ENCODE peak calls at places on chromosomes 5 and 9, in eight cellular contexts. Y, J, Q, E, Z, U, L and N are unnamed samples.

GRCh38 chr5:95823738-95824609 is 1.4 kb upstream of the GLRX start:
- DNase-seq in J (no peak), E (peak), Z (peak), Q (peak), Y (peak), L (peak), U (peak), N (peak)

GRCh38 chr9:1222511-1222910 is 172.4 kb downstream of the DMRT2 start:
- DNase-seq in Y (no peak), J (no peak), E (no peak), Q (no peak), Z (no peak), U (no peak), L (no peak), N (no peak)

GRCh38 chr9:6049798-6050197 is 34.4 kb upstream of the RANBP6 start:
- DNase-seq in Q (no peak), E (peak), J (no peak), Z (no peak), L (no peak), U (peak), Y (no peak), N (peak)

GRCh38 chr5:133552925-133553525 is 59.3 kb downstream of the FSTL4 start:
- DNase-seq in Y (peak), Z (no peak), J (peak), L (peak), U (peak), E (peak), Q (peak), N (peak)

GRCh38 chr9:27125030-27125429 is 16.0 kb downstream of the TEK start:
- DNase-seq in Z (peak), U (no peak), L (no peak), J (no peak), Y (peak), E (no peak), Q (peak), N (no peak)

GRCh38 chr5:2903451-2904395 is 152.2 kb upstream of the IRX2 start:
- DNase-seq in J (no peak), Z (no peak), U (no peak), Q (no peak), E (no peak), Y (no peak), L (no peak), N (no peak)

GRCh38 chr5:114038756-114039155 is 323.1 kb upstream of the KCNN2 start:
- DNase-seq in Z (no peak), U (no peak), Q (no peak), E (no peak), L (no peak), J (no peak), Y (no peak), N (no peak)

GRCh38 chr5:78361226-78361993 is 993 bp downstream of the SCAMP1 start:
- DNase-seq in Z (no peak), E (no peak), J (peak), Y (no peak), U (peak), Q (peak), L (no peak), N (no peak)

GRCh38 chr9:89690334-89690912 is 85.6 kb downstream of the GADD45G start:
- DNase-seq in J (peak), Z (no peak), Y (no peak), L (no peak), U (no peak), E (peak), Q (no peak), N (no peak)

GRCh38 chr9:99259231-99259918 is 37.3 kb downstream of the SEC61B start:
- DNase-seq in L (peak), J (no peak), U (peak), Y (no peak), E (no peak), Q (no peak), Z (no peak), N (no peak)

GRCh38 chr5:74638776-74639537 is 1.6 kb downstream of the ENC1 start:
- DNase-seq in Z (no peak), E (peak), L (no peak), J (no peak), Q (peak), U (no peak), Y (no peak), N (no peak)

GRCh38 chr5:142548739-142549275 is 137.1 kb downstream of the FGF1 start:
- DNase-seq in U (peak), Q (peak), J (peak), Z (peak), L (no peak), E (peak), Y (peak), N (peak)

GRCh38 chr9:135137398-135137832 is 49.9 kb downstream of the OLFM1 start:
- DNase-seq in U (peak), L (no peak), Y (no peak), E (no peak), Q (peak), Z (no peak), J (no peak), N (no peak)

GRCh38 chr5:113052041-113052795 is 75.6 kb downstream of the DCP2 start:
- DNase-seq in Y (no peak), Z (no peak), J (no peak), E (no peak), U (no peak), L (no peak), Q (no peak), N (no peak)

GRCh38 chr5:141420855-141421488 is at the start of gene PCDHGA11:
- DNase-seq in Z (no peak), Y (no peak), E (no peak), U (peak), L (no peak), Q (no peak), J (peak), N (peak)

GRCh38 chr5:75034137-75034739 is 18.1 kb downstream of the GCNT4 start:
- DNase-seq in L (peak), Z (no peak), U (no peak), J (no peak), E (no peak), Q (no peak), Y (no peak), N (no peak)

GRCh38 chr9:131678499-131679111 is 61.3 kb downstream of the RAPGEF1 start:
- DNase-seq in U (peak), Y (peak), E (peak), L (no peak), J (peak), Q (peak), Z (peak), N (peak)

GRCh38 chr9:35904966-35905781 is 828 bp upstream of the HRCT1 start:
- DNase-seq in L (no peak), Q (no peak), Y (no peak), E (no peak), Z (no peak), U (no peak), J (no peak), N (no peak)

GRCh38 chr5:143913008-143913752 is 101.2 kb downstream of the HMHB1 start:
- DNase-seq in E (no peak), L (no peak), Z (peak), U (no peak), Y (no peak), J (no peak), Q (no peak), N (no peak)

GRCh38 chr9:124040935-124041816 is 29.6 kb downstream of the LHX2 start:
- DNase-seq in J (no peak), Z (no peak), L (peak), Q (no peak), U (peak), Y (no peak), E (peak), N (no peak)

GRCh38 chr9:89887286-89887685 is 282.5 kb downstream of the GADD45G start:
- DNase-seq in Y (no peak), E (no peak), Q (no peak), J (no peak), Z (no peak), U (no peak), L (no peak), N (no peak)

GRCh38 chr5:100900142-100900795 is 2.8 kb downstream of the ST8SIA4 start:
- DNase-seq in Z (no peak), Q (peak), J (peak), U (peak), Y (no peak), L (no peak), E (no peak), N (peak)

GRCh38 chr9:109914280-109915027 is 134.5 kb downstream of the PALM2AKAP2 start:
- DNase-seq in J (no peak), Y (peak), Z (peak), U (no peak), Q (peak), E (peak), L (no peak), N (no peak)

GRCh38 chr9:98254236-98255063 is 999 bp downstream of the TBC1D2 start:
- DNase-seq in U (no peak), Q (no peak), J (no peak), E (no peak), Y (no peak), L (no peak), Z (no peak), N (no peak)

GRCh38 chr5:150529147-150529546 is 21.2 kb downstream of the NDST1 start:
- DNase-seq in Z (no peak), Y (no peak), L (no peak), U (no peak), Q (no peak), E (no peak), J (no peak), N (no peak)

GRCh38 chr5:133675376-133676154 is 63.2 kb upstream of the FSTL4 start:
- DNase-seq in U (peak), Y (no peak), E (no peak), Q (no peak), Z (no peak), J (no peak), L (no peak), N (no peak)

GRCh38 chr5:956941-957729 is 51.5 kb upstream of the NKD2 start:
- DNase-seq in E (peak), J (peak), Q (peak), Z (peak), L (peak), Y (peak), U (peak), N (no peak)

GRCh38 chr9:34374905-34375552 is 1.7 kb downstream of the MYORG start:
- DNase-seq in Y (no peak), U (peak), J (no peak), Z (no peak), L (no peak), Q (peak), E (no peak), N (no peak)

GRCh38 chr5:149581931-149582768 is 852 bp downstream of the ARHGEF37 start:
- DNase-seq in Y (no peak), L (no peak), Q (peak), U (peak), E (no peak), Z (no peak), J (peak), N (no peak)

GRCh38 chr5:59179704-59180103 is 596.8 kb downstream of the RAB3C start:
- DNase-seq in L (no peak), Y (no peak), Q (no peak), J (no peak), E (no peak), U (no peak), Z (no peak), N (no peak)

GRCh38 chr5:150301170-150301505 is 1.6 kb downstream of the ARSI start:
- DNase-seq in L (no peak), Y (no peak), Z (no peak), J (no peak), Q (no peak), E (no peak), U (no peak), N (no peak)

GRCh38 chr5:143479394-143479793 is 75.9 kb upstream of the NR3C1 start:
- DNase-seq in E (no peak), Z (no peak), U (no peak), Y (no peak), L (no peak), Q (no peak), J (no peak), N (no peak)

GRCh38 chr9:3863114-3863528 is 337.3 kb upstream of the RFX3 start:
- DNase-seq in J (peak), Y (peak), L (no peak), E (no peak), Q (peak), U (no peak), Z (peak), N (no peak)

GRCh38 chr5:76404694-76405306 is 1.7 kb downstream of the IQGAP2 start:
- DNase-seq in U (no peak), J (no peak), Y (no peak), Z (no peak), E (no peak), L (no peak), Q (no peak), N (peak)

GRCh38 chr9:129225815-129226214 is 47.8 kb upstream of the IER5L start:
- DNase-seq in J (peak), U (peak), Z (peak), Y (no peak), E (no peak), L (peak), Q (peak), N (peak)

GRCh38 chr5:60403343-60404006 is 296.5 kb downstream of the DEPDC1B start:
- DNase-seq in U (no peak), Q (no peak), J (no peak), L (no peak), E (no peak), Y (no peak), Z (no peak), N (no peak)

GRCh38 chr9:4301302-4301701 is 1.4 kb upstream of the GLIS3 start:
- DNase-seq in E (no peak), Q (peak), J (no peak), Y (peak), Z (no peak), L (no peak), U (no peak), N (no peak)

GRCh38 chr9:21060919-21061561 is 16.7 kb downstream of the IFNB1 start:
- DNase-seq in U (no peak), L (no peak), Q (peak), J (no peak), Y (peak), Z (peak), E (no peak), N (peak)

GRCh38 chr5:109823597-109823996 is 133.9 kb downstream of the MAN2A1 start:
- DNase-seq in Z (peak), Y (no peak), J (no peak), E (no peak), U (no peak), L (no peak), Q (no peak), N (no peak)